ENCODE peak calls at places on chromosomes 12 and 14, in eight cellular contexts. One of them, this sample, is unnamed.
A peak's percentile ranks its signal among the peaks of the same experiment; 100 is the strongest.

GRCh38 chr14:90140956-90141316 is 79.1 kb downstream of the KCNK13 start:
- DNase-seq in adipocyte: no peak
- DNase-seq in mammary epithelial cell: no peak
- DNase-seq in HCT116: no peak
- DNase-seq in Karpas-422: no peak
- DNase-seq in neuronal stem cell: no peak
- DNase-seq in endodermal cell: no peak
- DNase-seq in fibroblast of lung: no peak
- DNase-seq in this sample: no peak

GRCh38 chr14:58817846-58818245 is 180.1 kb downstream of the DACT1 start:
- DNase-seq in endodermal cell: no peak
- DNase-seq in Karpas-422: no peak
- DNase-seq in fibroblast of lung: peak; percentile 35
- DNase-seq in adipocyte: peak; percentile 81
- DNase-seq in mammary epithelial cell: peak; percentile 5
- DNase-seq in HCT116: no peak
- DNase-seq in neuronal stem cell: no peak
- DNase-seq in this sample: no peak

GRCh38 chr12:122854554-122854953 is 19.3 kb downstream of the HIP1R start:
- DNase-seq in endodermal cell: peak; percentile 52
- DNase-seq in Karpas-422: no peak
- DNase-seq in mammary epithelial cell: no peak
- DNase-seq in fibroblast of lung: no peak
- DNase-seq in HCT116: no peak
- DNase-seq in adipocyte: no peak
- DNase-seq in neuronal stem cell: no peak
- DNase-seq in this sample: no peak

GRCh38 chr12:115176741-115177400 is 492.9 kb upstream of the TBX3 start:
- DNase-seq in fibroblast of lung: no peak
- DNase-seq in Karpas-422: no peak
- DNase-seq in adipocyte: no peak
- DNase-seq in endodermal cell: no peak
- DNase-seq in HCT116: no peak
- DNase-seq in mammary epithelial cell: no peak
- DNase-seq in neuronal stem cell: no peak
- DNase-seq in this sample: no peak

GRCh38 chr14:88535149-88535548 is 19.7 kb downstream of the PTPN21 start:
- DNase-seq in mammary epithelial cell: no peak
- DNase-seq in neuronal stem cell: no peak
- DNase-seq in HCT116: no peak
- DNase-seq in endodermal cell: peak; percentile 77
- DNase-seq in fibroblast of lung: no peak
- DNase-seq in adipocyte: no peak
- DNase-seq in Karpas-422: no peak
- DNase-seq in this sample: no peak

GRCh38 chr12:30501718-30502117 is 194.0 kb downstream of the IPO8 start:
- DNase-seq in neuronal stem cell: no peak
- DNase-seq in mammary epithelial cell: no peak
- DNase-seq in adipocyte: no peak
- DNase-seq in HCT116: no peak
- DNase-seq in endodermal cell: no peak
- DNase-seq in Karpas-422: no peak
- DNase-seq in fibroblast of lung: no peak
- DNase-seq in this sample: no peak

GRCh38 chr12:117063162-117063911 is 35.9 kb downstream of the TESC start:
- DNase-seq in fibroblast of lung: no peak
- DNase-seq in HCT116: no peak
- DNase-seq in mammary epithelial cell: no peak
- DNase-seq in neuronal stem cell: no peak
- DNase-seq in Karpas-422: no peak
- DNase-seq in adipocyte: no peak
- DNase-seq in endodermal cell: no peak
- DNase-seq in this sample: no peak

GRCh38 chr12:27703720-27704452 is 6.7 kb upstream of the MRPS35 start:
- DNase-seq in mammary epithelial cell: peak; percentile 66
- DNase-seq in neuronal stem cell: peak; percentile 55
- DNase-seq in fibroblast of lung: peak; percentile 97
- DNase-seq in Karpas-422: peak; percentile 90
- DNase-seq in endodermal cell: peak; percentile 96
- DNase-seq in adipocyte: peak; percentile 98
- DNase-seq in HCT116: peak; percentile 87
- DNase-seq in this sample: peak; percentile 99

GRCh38 chr12:53064613-53065415 is 14.4 kb downstream of the SPRYD3 start:
- DNase-seq in neuronal stem cell: no peak
- DNase-seq in Karpas-422: no peak
- DNase-seq in adipocyte: no peak
- DNase-seq in mammary epithelial cell: no peak
- DNase-seq in endodermal cell: peak; percentile 40
- DNase-seq in fibroblast of lung: no peak
- DNase-seq in HCT116: no peak
- DNase-seq in this sample: no peak

GRCh38 chr12:26318661-26319068 is 123.3 kb downstream of the SSPN start:
- DNase-seq in endodermal cell: peak; percentile 57
- DNase-seq in neuronal stem cell: no peak
- DNase-seq in mammary epithelial cell: peak; percentile 92
- DNase-seq in HCT116: no peak
- DNase-seq in adipocyte: peak; percentile 47
- DNase-seq in fibroblast of lung: peak; percentile 86
- DNase-seq in Karpas-422: peak; percentile 94
- DNase-seq in this sample: no peak

GRCh38 chr12:130162267-130162666 is at the start of gene FZD10:
- DNase-seq in mammary epithelial cell: no peak
- DNase-seq in Karpas-422: no peak
- DNase-seq in neuronal stem cell: peak; percentile 77
- DNase-seq in fibroblast of lung: no peak
- DNase-seq in HCT116: no peak
- DNase-seq in endodermal cell: peak; percentile 95
- DNase-seq in adipocyte: peak; percentile 17
- DNase-seq in this sample: no peak

GRCh38 chr14:69712637-69713088 is 54.3 kb upstream of the SRSF5 start:
- DNase-seq in Karpas-422: no peak
- DNase-seq in HCT116: no peak
- DNase-seq in mammary epithelial cell: peak; percentile 73
- DNase-seq in fibroblast of lung: no peak
- DNase-seq in adipocyte: no peak
- DNase-seq in neuronal stem cell: no peak
- DNase-seq in endodermal cell: peak; percentile 86
- DNase-seq in this sample: no peak

GRCh38 chr14:69713127-69713800 is 53.7 kb upstream of the SRSF5 start:
- DNase-seq in Karpas-422: no peak
- DNase-seq in HCT116: no peak
- DNase-seq in endodermal cell: peak; percentile 89
- DNase-seq in mammary epithelial cell: peak; percentile 88
- DNase-seq in fibroblast of lung: no peak
- DNase-seq in neuronal stem cell: peak; percentile 45
- DNase-seq in adipocyte: no peak
- DNase-seq in this sample: no peak

GRCh38 chr14:69713976-69714716 is 52.8 kb upstream of the SRSF5 start:
- DNase-seq in adipocyte: no peak
- DNase-seq in HCT116: no peak
- DNase-seq in Karpas-422: no peak
- DNase-seq in fibroblast of lung: no peak
- DNase-seq in neuronal stem cell: no peak
- DNase-seq in mammary epithelial cell: no peak
- DNase-seq in endodermal cell: no peak
- DNase-seq in this sample: no peak

GRCh38 chr14:69716483-69717187 is 50.3 kb upstream of the SRSF5 start:
- DNase-seq in adipocyte: peak; percentile 80
- DNase-seq in Karpas-422: no peak
- DNase-seq in endodermal cell: no peak
- DNase-seq in mammary epithelial cell: peak; percentile 97
- DNase-seq in HCT116: no peak
- DNase-seq in fibroblast of lung: peak; percentile 85
- DNase-seq in neuronal stem cell: no peak
- DNase-seq in this sample: no peak

DNA sequence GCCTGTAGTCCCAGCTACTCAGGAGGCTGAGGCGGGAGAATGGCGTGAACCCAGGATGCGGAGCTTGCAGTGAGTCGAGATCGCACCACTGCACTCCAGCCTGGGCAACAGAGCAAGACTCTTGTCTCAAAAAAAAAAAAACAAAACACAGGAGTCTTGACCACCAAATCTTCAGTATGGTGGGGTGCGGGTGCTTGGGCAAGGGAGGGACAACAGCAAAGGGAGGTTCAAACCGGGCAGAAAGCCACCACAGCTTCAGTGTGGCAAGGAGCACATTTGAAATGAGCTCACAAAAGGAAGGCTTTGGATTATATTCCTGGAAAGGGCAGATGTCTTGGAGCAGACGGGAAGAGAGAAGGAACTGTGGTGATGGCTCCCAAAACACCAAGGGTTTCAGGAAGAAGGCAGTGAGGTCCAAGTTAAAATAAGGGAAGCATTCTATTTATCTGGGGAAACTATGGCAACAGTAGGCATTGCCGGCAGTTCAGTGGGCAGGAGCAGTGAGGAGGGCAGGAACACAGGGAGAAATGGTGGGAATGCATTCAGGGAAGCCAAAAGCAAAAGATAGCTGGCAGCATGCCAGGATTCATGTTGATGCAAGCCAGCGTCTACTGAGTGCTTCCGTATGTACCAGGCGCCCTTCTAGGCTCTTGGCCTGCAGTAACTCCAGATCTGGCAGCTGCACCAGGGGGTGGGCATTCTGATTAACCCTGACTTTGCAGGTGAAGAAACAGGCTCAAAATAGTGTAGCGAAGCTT is 51.0 kb upstream of the SRSF5 start:
- DNase-seq in mammary epithelial cell: peak; percentile 93
- DNase-seq in endodermal cell: no peak
- DNase-seq in neuronal stem cell: no peak
- DNase-seq in adipocyte: peak; percentile 79
- DNase-seq in HCT116: no peak
- DNase-seq in fibroblast of lung: peak; percentile 79
- DNase-seq in Karpas-422: no peak
- DNase-seq in this sample: no peak
- H3K4me1 ChIP-seq in mammary epithelial cell: peaks cover 82% of the 10 kb centered on the region
- H3K4me1 ChIP-seq in endodermal cell: peaks cover 22% of the 10 kb centered on the region
- H3K4me1 ChIP-seq in neuronal stem cell: peaks cover 38% of the 10 kb centered on the region
- H3K4me1 ChIP-seq in adipocyte: peaks cover 52% of the 10 kb centered on the region
- H3K4me1 ChIP-seq in HCT116: peaks cover 22% of the 10 kb centered on the region
- H3K4me1 ChIP-seq in fibroblast of lung: peaks cover 25% of the 10 kb centered on the region
- H3K4me1 ChIP-seq in Karpas-422: no peaks in the 10 kb centered on the region
- H3K4me1 ChIP-seq in this sample: peaks cover 16% of the 10 kb centered on the region

GRCh38 chr14:96249016-96249415 is 7.0 kb upstream of the BDKRB1 start:
- DNase-seq in adipocyte: peak; percentile 95
- DNase-seq in fibroblast of lung: peak; percentile 90
- DNase-seq in mammary epithelial cell: peak; percentile 87
- DNase-seq in endodermal cell: no peak
- DNase-seq in Karpas-422: no peak
- DNase-seq in neuronal stem cell: no peak
- DNase-seq in HCT116: no peak
- DNase-seq in this sample: no peak

GRCh38 chr14:96243785-96244184 is 12.2 kb upstream of the BDKRB1 start:
- DNase-seq in mammary epithelial cell: no peak
- DNase-seq in adipocyte: no peak
- DNase-seq in Karpas-422: no peak
- DNase-seq in fibroblast of lung: peak; percentile 62
- DNase-seq in HCT116: no peak
- DNase-seq in endodermal cell: no peak
- DNase-seq in neuronal stem cell: no peak
- DNase-seq in this sample: no peak

GRCh38 chr14:96247031-96247430 is 9.0 kb upstream of the BDKRB1 start:
- DNase-seq in Karpas-422: no peak
- DNase-seq in adipocyte: no peak
- DNase-seq in endodermal cell: no peak
- DNase-seq in neuronal stem cell: no peak
- DNase-seq in fibroblast of lung: no peak
- DNase-seq in HCT116: no peak
- DNase-seq in mammary epithelial cell: no peak
- DNase-seq in this sample: no peak

GRCh38 chr14:96245710-96246534 is 10.1 kb upstream of the BDKRB1 start:
- DNase-seq in HCT116: no peak
- DNase-seq in Karpas-422: no peak
- DNase-seq in adipocyte: peak; percentile 66
- DNase-seq in mammary epithelial cell: no peak
- DNase-seq in endodermal cell: no peak
- DNase-seq in neuronal stem cell: no peak
- DNase-seq in fibroblast of lung: no peak
- DNase-seq in this sample: no peak

GRCh38 chr14:96246535-96246839 is 9.5 kb upstream of the BDKRB1 start:
- DNase-seq in adipocyte: peak; percentile 93
- DNase-seq in endodermal cell: no peak
- DNase-seq in HCT116: no peak
- DNase-seq in neuronal stem cell: no peak
- DNase-seq in mammary epithelial cell: peak; percentile 91
- DNase-seq in fibroblast of lung: peak; percentile 98
- DNase-seq in Karpas-422: no peak
- DNase-seq in this sample: no peak
- H3K9me3 ChIP-seq in adipocyte: no peaks in the 10 kb centered on the region
- H3K9me3 ChIP-seq in endodermal cell: no peaks in the 10 kb centered on the region
- H3K9me3 ChIP-seq in HCT116: no peaks in the 10 kb centered on the region
- H3K9me3 ChIP-seq in neuronal stem cell: no peaks in the 10 kb centered on the region
- H3K9me3 ChIP-seq in mammary epithelial cell: no peaks in the 10 kb centered on the region
- H3K9me3 ChIP-seq in fibroblast of lung: no peaks in the 10 kb centered on the region
- H3K9me3 ChIP-seq in Karpas-422: no peaks in the 10 kb centered on the region
- H3K9me3 ChIP-seq in this sample: no peaks in the 10 kb centered on the region

DNA sequence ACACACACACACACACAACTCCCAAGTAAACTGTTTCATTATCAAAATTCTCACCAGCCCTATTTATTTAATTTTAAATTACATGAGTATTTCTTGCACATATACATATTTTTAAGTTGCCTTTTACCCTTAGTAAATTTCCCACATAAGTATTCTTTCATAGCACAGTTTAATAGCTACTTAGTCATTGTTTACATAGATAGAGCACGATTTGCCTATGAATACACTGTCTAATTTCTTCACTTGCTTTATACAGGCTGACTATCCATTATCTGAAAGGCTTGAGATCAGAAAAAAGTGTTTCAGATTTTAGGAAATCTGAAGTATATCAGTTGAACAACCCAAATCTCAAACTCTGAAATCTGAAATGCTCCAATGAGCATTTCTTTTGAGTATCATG is 30.9 kb downstream of the NIN start:
- DNase-seq in endodermal cell: no peak
- DNase-seq in fibroblast of lung: peak; percentile 60
- DNase-seq in mammary epithelial cell: no peak
- DNase-seq in HCT116: no peak
- DNase-seq in adipocyte: no peak
- DNase-seq in neuronal stem cell: no peak
- DNase-seq in Karpas-422: no peak
- DNase-seq in this sample: no peak
- H3K9ac ChIP-seq in endodermal cell: no peak overlapping the region
- H3K9ac ChIP-seq in fibroblast of lung: no peak overlapping the region
- H3K9ac ChIP-seq in mammary epithelial cell: no peak overlapping the region
- H3K9ac ChIP-seq in HCT116: no peak overlapping the region
- H3K9ac ChIP-seq in adipocyte: no peak overlapping the region
- H3K9ac ChIP-seq in neuronal stem cell: no peak overlapping the region
- H3K9ac ChIP-seq in Karpas-422: no peak overlapping the region
- H3K9ac ChIP-seq in this sample: no peak overlapping the region

DNA sequence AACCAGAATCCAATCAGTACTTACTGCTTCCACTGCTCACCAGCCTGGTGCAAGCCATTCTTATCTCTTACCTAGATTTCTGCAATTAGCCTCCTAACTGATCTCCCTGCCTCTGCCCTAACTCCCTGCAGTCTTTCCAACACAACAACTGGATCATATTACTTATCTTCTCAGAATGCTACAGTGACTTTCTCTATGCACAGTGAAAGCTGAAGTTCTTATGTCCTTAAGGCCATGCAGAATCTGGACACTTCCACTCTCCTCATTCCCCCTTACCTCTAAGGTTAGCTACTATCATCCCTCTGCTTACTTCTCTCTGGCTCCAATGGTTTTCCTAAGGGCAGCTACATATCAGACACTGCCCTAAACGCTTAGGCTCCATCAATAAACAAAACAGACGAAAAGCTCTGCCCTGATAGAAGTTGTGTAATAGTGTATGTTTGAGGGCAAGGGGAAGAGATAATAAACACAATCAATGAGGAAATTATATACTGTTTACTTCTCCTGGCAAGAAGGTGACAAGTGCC is 4.0 kb downstream of the KTN1 start:
- DNase-seq in fibroblast of lung: no peak
- DNase-seq in HCT116: no peak
- DNase-seq in endodermal cell: no peak
- DNase-seq in neuronal stem cell: no peak
- DNase-seq in Karpas-422: no peak
- DNase-seq in mammary epithelial cell: no peak
- DNase-seq in adipocyte: peak; percentile 50
- DNase-seq in this sample: no peak
- H3K4me1 ChIP-seq in fibroblast of lung: peaks cover 16% of the 10 kb centered on the region
- H3K4me1 ChIP-seq in HCT116: peaks cover 63% of the 10 kb centered on the region
- H3K4me1 ChIP-seq in endodermal cell: peaks cover 8% of the 10 kb centered on the region
- H3K4me1 ChIP-seq in neuronal stem cell: peaks cover 17% of the 10 kb centered on the region
- H3K4me1 ChIP-seq in Karpas-422: peaks cover 81% of the 10 kb centered on the region
- H3K4me1 ChIP-seq in mammary epithelial cell: peaks cover 43% of the 10 kb centered on the region
- H3K4me1 ChIP-seq in adipocyte: peaks cover 53% of the 10 kb centered on the region
- H3K4me1 ChIP-seq in this sample: no peaks in the 10 kb centered on the region

This sample was measured in NT2/D1.